ENCODE peak calls at places on chromosome 20, in nine cellular contexts. One of them, this sample, is unnamed.

GRCh38 chr20:63472159-63472811 is at the start of gene KCNQ2:
- DNase-seq in ecto neural progenitor cell: no peak
- DNase-seq in iPS-NIHi11: peak
- DNase-seq in germinal center: no peak
- DNase-seq in RPMI7951: no peak
- DNase-seq in IMR-90: no peak
- DNase-seq in stimulated activated CD4-positive, alpha-beta T cell treated with anti-CD3 and anti-CD28 coated beads, TNF-alpha, amount 100 ng/mL, for 24 hours: no peak
- DNase-seq in A549: no peak
- DNase-seq in SJCRH30: no peak
- DNase-seq in this sample: no peak

GRCh38 chr20:40441771-40442170 is 247.3 kb downstream of the MAFB start:
- DNase-seq in ecto neural progenitor cell: no peak
- DNase-seq in iPS-NIHi11: no peak
- DNase-seq in germinal center: no peak
- DNase-seq in RPMI7951: no peak
- DNase-seq in IMR-90: no peak
- DNase-seq in stimulated activated CD4-positive, alpha-beta T cell treated with anti-CD3 and anti-CD28 coated beads, TNF-alpha, amount 100 ng/mL, for 24 hours: no peak
- DNase-seq in A549: no peak
- DNase-seq in SJCRH30: no peak
- DNase-seq in this sample: no peak

GRCh38 chr20:40687384-40688128 is 1.5 kb downstream of the MAFB start:
- DNase-seq in ecto neural progenitor cell: peak
- DNase-seq in iPS-NIHi11: peak
- DNase-seq in germinal center: no peak
- DNase-seq in RPMI7951: no peak
- DNase-seq in IMR-90: no peak
- DNase-seq in stimulated activated CD4-positive, alpha-beta T cell treated with anti-CD3 and anti-CD28 coated beads, TNF-alpha, amount 100 ng/mL, for 24 hours: no peak
- DNase-seq in A549: no peak
- DNase-seq in SJCRH30: no peak
- DNase-seq in this sample: no peak

GRCh38 chr20:58571942-58572666 is 56.9 kb upstream of the APCDD1L start:
- DNase-seq in ecto neural progenitor cell: no peak
- DNase-seq in iPS-NIHi11: no peak
- DNase-seq in germinal center: no peak
- DNase-seq in RPMI7951: no peak
- DNase-seq in IMR-90: peak
- DNase-seq in stimulated activated CD4-positive, alpha-beta T cell treated with anti-CD3 and anti-CD28 coated beads, TNF-alpha, amount 100 ng/mL, for 24 hours: no peak
- DNase-seq in A549: no peak
- DNase-seq in SJCRH30: peak
- DNase-seq in this sample: no peak

GRCh38 chr20:50580016-50580747 is 70.0 kb downstream of the PTPN1 start:
- DNase-seq in ecto neural progenitor cell: peak
- DNase-seq in iPS-NIHi11: peak
- DNase-seq in germinal center: peak
- DNase-seq in RPMI7951: peak
- DNase-seq in IMR-90: peak
- DNase-seq in stimulated activated CD4-positive, alpha-beta T cell treated with anti-CD3 and anti-CD28 coated beads, TNF-alpha, amount 100 ng/mL, for 24 hours: peak
- DNase-seq in A549: peak
- DNase-seq in SJCRH30: peak
- DNase-seq in this sample: peak

GRCh38 chr20:57562541-57563465 is 1.9 kb downstream of the PCK1 start:
- DNase-seq in ecto neural progenitor cell: no peak
- DNase-seq in iPS-NIHi11: no peak
- DNase-seq in germinal center: no peak
- DNase-seq in RPMI7951: no peak
- DNase-seq in IMR-90: no peak
- DNase-seq in stimulated activated CD4-positive, alpha-beta T cell treated with anti-CD3 and anti-CD28 coated beads, TNF-alpha, amount 100 ng/mL, for 24 hours: no peak
- DNase-seq in A549: no peak
- DNase-seq in SJCRH30: no peak
- DNase-seq in this sample: no peak

GRCh38 chr20:7976015-7976414 is 35.8 kb upstream of the HAO1 start:
- DNase-seq in ecto neural progenitor cell: no peak
- DNase-seq in iPS-NIHi11: no peak
- DNase-seq in germinal center: no peak
- DNase-seq in RPMI7951: no peak
- DNase-seq in IMR-90: peak
- DNase-seq in stimulated activated CD4-positive, alpha-beta T cell treated with anti-CD3 and anti-CD28 coated beads, TNF-alpha, amount 100 ng/mL, for 24 hours: no peak
- DNase-seq in A549: no peak
- DNase-seq in SJCRH30: no peak
- DNase-seq in this sample: no peak

GRCh38 chr20:57879437-57880115 is 169.8 kb upstream of the PMEPA1 start:
- DNase-seq in ecto neural progenitor cell: peak
- DNase-seq in iPS-NIHi11: no peak
- DNase-seq in germinal center: no peak
- DNase-seq in RPMI7951: no peak
- DNase-seq in IMR-90: no peak
- DNase-seq in stimulated activated CD4-positive, alpha-beta T cell treated with anti-CD3 and anti-CD28 coated beads, TNF-alpha, amount 100 ng/mL, for 24 hours: no peak
- DNase-seq in A549: no peak
- DNase-seq in SJCRH30: peak
- DNase-seq in this sample: no peak

GRCh38 chr20:21981607-21982344 is 276.3 kb downstream of the PAX1 start:
- DNase-seq in ecto neural progenitor cell: no peak
- DNase-seq in iPS-NIHi11: no peak
- DNase-seq in germinal center: no peak
- DNase-seq in RPMI7951: no peak
- DNase-seq in IMR-90: no peak
- DNase-seq in stimulated activated CD4-positive, alpha-beta T cell treated with anti-CD3 and anti-CD28 coated beads, TNF-alpha, amount 100 ng/mL, for 24 hours: no peak
- DNase-seq in A549: peak
- DNase-seq in SJCRH30: no peak
- DNase-seq in this sample: no peak

GRCh38 chr20:48603819-48604405 is 223.9 kb downstream of the PREX1 start:
- DNase-seq in ecto neural progenitor cell: no peak
- DNase-seq in iPS-NIHi11: no peak
- DNase-seq in germinal center: no peak
- DNase-seq in RPMI7951: no peak
- DNase-seq in IMR-90: no peak
- DNase-seq in stimulated activated CD4-positive, alpha-beta T cell treated with anti-CD3 and anti-CD28 coated beads, TNF-alpha, amount 100 ng/mL, for 24 hours: no peak
- DNase-seq in A549: no peak
- DNase-seq in SJCRH30: no peak
- DNase-seq in this sample: no peak

GRCh38 chr20:8709627-8710026 is 359.3 kb upstream of the PLCB4 start:
- DNase-seq in ecto neural progenitor cell: no peak
- DNase-seq in iPS-NIHi11: no peak
- DNase-seq in germinal center: no peak
- DNase-seq in RPMI7951: no peak
- DNase-seq in IMR-90: no peak
- DNase-seq in stimulated activated CD4-positive, alpha-beta T cell treated with anti-CD3 and anti-CD28 coated beads, TNF-alpha, amount 100 ng/mL, for 24 hours: no peak
- DNase-seq in A549: no peak
- DNase-seq in SJCRH30: no peak
- DNase-seq in this sample: no peak

GRCh38 chr20:24382330-24382729 is 87.1 kb upstream of the SYNDIG1 start:
- DNase-seq in ecto neural progenitor cell: peak
- DNase-seq in iPS-NIHi11: no peak
- DNase-seq in germinal center: no peak
- DNase-seq in RPMI7951: peak
- DNase-seq in IMR-90: no peak
- DNase-seq in stimulated activated CD4-positive, alpha-beta T cell treated with anti-CD3 and anti-CD28 coated beads, TNF-alpha, amount 100 ng/mL, for 24 hours: no peak
- DNase-seq in A549: no peak
- DNase-seq in SJCRH30: no peak
- DNase-seq in this sample: no peak

GRCh38 chr20:48788486-48789072 is 39.2 kb downstream of the PREX1 start:
- DNase-seq in ecto neural progenitor cell: no peak
- DNase-seq in iPS-NIHi11: no peak
- DNase-seq in germinal center: peak
- DNase-seq in RPMI7951: no peak
- DNase-seq in IMR-90: no peak
- DNase-seq in stimulated activated CD4-positive, alpha-beta T cell treated with anti-CD3 and anti-CD28 coated beads, TNF-alpha, amount 100 ng/mL, for 24 hours: no peak
- DNase-seq in A549: no peak
- DNase-seq in SJCRH30: no peak
- DNase-seq in this sample: no peak

GRCh38 chr20:37394543-37395410 is 48.8 kb downstream of the SRC start:
- DNase-seq in ecto neural progenitor cell: no peak
- DNase-seq in iPS-NIHi11: no peak
- DNase-seq in germinal center: no peak
- DNase-seq in RPMI7951: no peak
- DNase-seq in IMR-90: no peak
- DNase-seq in stimulated activated CD4-positive, alpha-beta T cell treated with anti-CD3 and anti-CD28 coated beads, TNF-alpha, amount 100 ng/mL, for 24 hours: no peak
- DNase-seq in A549: no peak
- DNase-seq in SJCRH30: peak
- DNase-seq in this sample: no peak

GRCh38 chr20:3764659-3765058 is 2.9 kb downstream of the ADISSP start:
- DNase-seq in ecto neural progenitor cell: no peak
- DNase-seq in iPS-NIHi11: no peak
- DNase-seq in germinal center: no peak
- DNase-seq in RPMI7951: no peak
- DNase-seq in IMR-90: no peak
- DNase-seq in stimulated activated CD4-positive, alpha-beta T cell treated with anti-CD3 and anti-CD28 coated beads, TNF-alpha, amount 100 ng/mL, for 24 hours: no peak
- DNase-seq in A549: no peak
- DNase-seq in SJCRH30: no peak
- DNase-seq in this sample: no peak

GRCh38 chr20:19807901-19808300 is 49.8 kb downstream of the RIN2 start:
- DNase-seq in ecto neural progenitor cell: no peak
- DNase-seq in iPS-NIHi11: no peak
- DNase-seq in germinal center: no peak
- DNase-seq in RPMI7951: no peak
- DNase-seq in IMR-90: peak
- DNase-seq in stimulated activated CD4-positive, alpha-beta T cell treated with anti-CD3 and anti-CD28 coated beads, TNF-alpha, amount 100 ng/mL, for 24 hours: no peak
- DNase-seq in A549: no peak
- DNase-seq in SJCRH30: peak
- DNase-seq in this sample: no peak

GRCh38 chr20:46401478-46401860 is 4.9 kb downstream of the ELMO2 start:
- DNase-seq in ecto neural progenitor cell: no peak
- DNase-seq in iPS-NIHi11: no peak
- DNase-seq in germinal center: no peak
- DNase-seq in RPMI7951: no peak
- DNase-seq in IMR-90: no peak
- DNase-seq in stimulated activated CD4-positive, alpha-beta T cell treated with anti-CD3 and anti-CD28 coated beads, TNF-alpha, amount 100 ng/mL, for 24 hours: no peak
- DNase-seq in A549: no peak
- DNase-seq in SJCRH30: no peak
- DNase-seq in this sample: no peak

GRCh38 chr20:59776626-59777320 is 156.7 kb downstream of the SYCP2 start:
- DNase-seq in ecto neural progenitor cell: peak
- DNase-seq in iPS-NIHi11: no peak
- DNase-seq in germinal center: no peak
- DNase-seq in RPMI7951: no peak
- DNase-seq in IMR-90: no peak
- DNase-seq in stimulated activated CD4-positive, alpha-beta T cell treated with anti-CD3 and anti-CD28 coated beads, TNF-alpha, amount 100 ng/mL, for 24 hours: no peak
- DNase-seq in A549: no peak
- DNase-seq in SJCRH30: no peak
- DNase-seq in this sample: no peak

GRCh38 chr20:31760457-31761240 is 21.6 kb downstream of the TPX2 start:
- DNase-seq in ecto neural progenitor cell: no peak
- DNase-seq in iPS-NIHi11: no peak
- DNase-seq in germinal center: no peak
- DNase-seq in RPMI7951: no peak
- DNase-seq in IMR-90: peak
- DNase-seq in stimulated activated CD4-positive, alpha-beta T cell treated with anti-CD3 and anti-CD28 coated beads, TNF-alpha, amount 100 ng/mL, for 24 hours: no peak
- DNase-seq in A549: no peak
- DNase-seq in SJCRH30: no peak
- DNase-seq in this sample: no peak

GRCh38 chr20:8143474-8143873 is 11.4 kb downstream of the PLCB1 start:
- DNase-seq in ecto neural progenitor cell: no peak
- DNase-seq in iPS-NIHi11: no peak
- DNase-seq in germinal center: no peak
- DNase-seq in RPMI7951: no peak
- DNase-seq in IMR-90: no peak
- DNase-seq in stimulated activated CD4-positive, alpha-beta T cell treated with anti-CD3 and anti-CD28 coated beads, TNF-alpha, amount 100 ng/mL, for 24 hours: no peak
- DNase-seq in A549: no peak
- DNase-seq in SJCRH30: no peak
- DNase-seq in this sample: no peak